ENCODE peak calls at places on chromosomes 12 and 14, in six cellular contexts. Z is fibroblast of lung, X is HCT116, R is hepatocyte, J is left ventricle myocardium inferior, K is cardiac muscle cell. U is an unnamed sample. For H3K4me1, the result is how much of the 10 kb centered on the place peaks cover.

GRCh38 chr12:94801736-94802135 is 151.4 kb upstream of the TMCC3 start:
- DNase-seq in Z (no peak), X (no peak), R (no peak), J (no peak), K (no peak), U (no peak)

GRCh38 chr14:58501214-58501816 is 73.8 kb downstream of the KIAA0586 start:
- DNase-seq in Z (peak), X (peak), R (peak), J (no peak), K (peak), U (no peak)

GRCh38 chr12:32353540-32353939 is 45.8 kb upstream of the FGD4 start:
- DNase-seq in Z (no peak), X (no peak), R (no peak), J (no peak), K (no peak), U (no peak)

GRCh38 chr12:108666326-108666995 is 32.8 kb upstream of the SELPLG start:
- DNase-seq in Z (peak), X (no peak), R (no peak), J (peak), K (no peak), U (no peak)

GRCh38 chr12:66050283-66050576 is 80.3 kb downstream of the LLPH start:
- DNase-seq in Z (no peak), X (no peak), R (no peak), J (no peak), K (no peak), U (no peak)

GRCh38 chr12:114858388-114859146 is 174.6 kb upstream of the TBX3 start:
- DNase-seq in Z (no peak), X (peak), R (peak), J (no peak), K (no peak), U (no peak)

GRCh38 chr12:32102234-32102633 is 4.4 kb upstream of the BICD1 start:
- DNase-seq in Z (no peak), X (no peak), R (no peak), J (no peak), K (no peak), U (no peak)

GRCh38 chr14:91119556-91120311 is 5.9 kb downstream of the DGLUCY start:
- DNase-seq in Z (peak), X (peak), R (no peak), J (no peak), K (no peak), U (no peak)

GRCh38 chr12:4118017-4118510 is 155.5 kb upstream of the CCND2 start:
- DNase-seq in Z (peak), X (no peak), R (peak), J (peak), K (no peak), U (peak)

GRCh38 chr12:76680940-76681339 is 83.0 kb upstream of the ZDHHC17 start:
- DNase-seq in Z (peak), X (no peak), R (no peak), J (no peak), K (no peak), U (no peak)

GRCh38 chr14:39731912-39732311 is 299.7 kb upstream of the FBXO33 start:
- DNase-seq in Z (no peak), X (peak), R (no peak), J (no peak), K (no peak), U (no peak)

GRCh38 chr12:132520421-132521199 is 30.7 kb downstream of the FBRSL1 start:
- DNase-seq in Z (no peak), X (no peak), R (no peak), J (no peak), K (no peak), U (no peak)

GRCh38 chr12:90543393-90543792 is 411.6 kb downstream of the CCER1 start:
- DNase-seq in Z (peak), X (no peak), R (no peak), J (no peak), K (no peak), U (no peak)

GRCh38 chr12:106048016-106048415 is 90.7 kb downstream of the NUAK1 start:
- DNase-seq in Z (no peak), X (no peak), R (no peak), J (no peak), K (no peak), U (no peak)

GRCh38 chr14:36941783-36942521 is 230.5 kb downstream of the SLC25A21 start:
- DNase-seq in Z (peak), X (peak), R (peak), J (peak), K (peak), U (peak)

GRCh38 chr12:25957898-25958253 is 606 bp upstream of the RASSF8 start:
- DNase-seq in Z (peak), X (no peak), R (no peak), J (no peak), K (no peak), U (no peak)

DNA sequence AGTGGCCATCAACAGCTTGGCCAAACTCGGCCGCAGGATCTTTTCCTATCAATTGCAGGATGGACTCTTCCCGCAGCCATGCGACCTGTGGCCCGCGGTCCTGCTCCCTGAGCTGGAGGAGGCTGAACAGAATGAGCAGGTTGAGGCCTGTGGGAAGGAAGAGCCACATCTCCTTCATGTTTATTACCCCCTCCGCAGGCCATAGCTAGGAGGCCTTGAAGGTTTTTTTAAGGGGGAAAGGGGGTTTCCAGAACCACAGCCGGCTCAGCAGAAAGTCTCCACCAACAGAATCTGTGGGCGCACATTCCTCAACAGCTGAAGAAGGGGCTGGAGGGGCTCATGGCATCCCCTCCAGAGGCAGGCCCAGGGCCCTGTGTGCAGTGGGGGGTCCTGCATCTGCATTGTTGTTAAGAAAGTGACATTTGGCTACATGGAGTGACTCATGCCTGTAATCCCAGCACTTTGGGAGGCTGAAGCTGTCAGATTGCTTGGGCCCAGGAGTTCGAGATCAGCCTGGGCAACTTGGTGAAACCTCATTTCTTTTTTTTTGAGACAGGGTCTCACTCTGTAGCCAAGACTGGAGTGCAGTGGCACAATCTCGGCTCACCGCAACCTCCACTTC is 25.2 kb upstream of the PPP1R13B start:
- DNase-seq in Z (no peak), X (no peak), R (no peak), J (no peak), K (no peak), U (no peak)
- H3K27ac ChIP-seq in Z (no peak), X (peak), R (no peak), J (peak), K (no peak), U (no peak)

DNA sequence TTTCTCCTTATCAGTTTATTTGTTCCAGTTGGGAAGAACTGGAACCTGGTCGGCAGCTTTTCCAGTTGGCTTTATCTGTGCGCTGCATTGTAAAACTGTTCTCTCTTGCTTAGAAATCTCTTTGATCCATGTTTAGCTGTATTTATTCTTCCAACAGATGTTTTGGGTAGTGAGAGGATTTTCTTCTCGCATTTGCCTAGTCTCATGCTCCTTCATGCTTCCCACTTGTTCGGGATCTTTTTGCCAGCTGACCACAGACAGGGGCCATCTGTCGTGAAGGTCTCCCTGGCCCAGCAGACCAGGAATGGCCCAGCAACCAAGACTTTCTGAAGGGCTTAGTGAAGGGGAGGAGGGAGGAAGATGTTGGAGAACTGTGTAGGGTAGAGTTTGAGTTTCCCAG is 21.6 kb downstream of the NTF3 start:
- DNase-seq in Z (no peak), X (no peak), R (no peak), J (no peak), K (no peak), U (no peak)
- H3K4me1 ChIP-seq in Z (under half), X (under half), R (under half), J (under half), K (under half), U (under half)

DNA sequence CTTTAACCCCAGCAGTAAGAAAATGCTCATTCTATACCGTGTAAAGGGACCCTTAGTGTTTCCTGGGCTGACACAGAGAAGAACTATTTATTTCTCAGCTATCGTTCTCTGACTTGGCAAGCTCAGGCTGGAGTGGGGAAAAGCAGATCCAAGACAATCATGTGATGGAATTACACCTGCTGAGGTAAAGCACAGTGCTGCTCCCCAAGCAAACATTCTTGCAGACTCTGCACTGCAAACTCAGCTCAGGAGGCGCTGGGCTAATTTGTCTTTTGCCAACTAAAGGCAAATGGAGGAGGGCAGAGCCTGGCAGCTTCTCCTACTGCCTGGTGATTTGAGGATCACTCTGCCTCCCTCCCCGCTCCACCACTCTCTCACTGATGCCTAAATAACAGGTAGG is 57.8 kb upstream of the FUT8 start:
- DNase-seq in Z (no peak), X (no peak), R (peak), J (no peak), K (no peak), U (no peak)
- H3K27ac ChIP-seq in Z (no peak), X (no peak), R (peak), J (no peak), K (no peak), U (no peak)

DNA sequence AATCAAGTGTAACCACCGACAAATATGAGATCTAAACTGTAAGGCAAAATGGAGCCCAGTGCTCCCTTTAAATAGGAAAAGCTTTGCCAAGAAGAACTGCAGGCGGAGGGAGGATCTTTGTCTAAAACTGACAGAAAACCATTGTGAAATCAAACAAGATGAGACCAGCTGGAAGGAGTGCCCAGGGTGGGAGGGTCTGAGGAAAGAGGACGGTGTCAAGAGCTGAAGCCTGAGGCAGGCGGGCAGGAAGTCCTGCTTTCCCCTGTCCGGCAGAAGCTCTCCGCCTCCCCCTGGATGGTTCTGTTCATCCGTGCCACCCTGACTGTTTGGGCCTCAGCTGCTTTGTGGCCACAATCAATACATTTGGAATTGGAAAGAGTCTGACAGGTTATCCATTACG is 37.5 kb downstream of the CDC42BPB start:
- DNase-seq in Z (peak), X (no peak), R (no peak), J (no peak), K (no peak), U (peak)
- H3K4me1 ChIP-seq in Z (under half), X (under half), R (under half), J (half or more), K (under half), U (under half)

GRCh38 chr14:23403908-23404307 is 4.2 kb downstream of the MYH6 start:
- DNase-seq in Z (no peak), X (no peak), R (no peak), J (no peak), K (no peak), U (no peak)
- H3K27ac ChIP-seq in Z (no peak), X (no peak), R (no peak), J (peak), K (peak), U (no peak)

DNA sequence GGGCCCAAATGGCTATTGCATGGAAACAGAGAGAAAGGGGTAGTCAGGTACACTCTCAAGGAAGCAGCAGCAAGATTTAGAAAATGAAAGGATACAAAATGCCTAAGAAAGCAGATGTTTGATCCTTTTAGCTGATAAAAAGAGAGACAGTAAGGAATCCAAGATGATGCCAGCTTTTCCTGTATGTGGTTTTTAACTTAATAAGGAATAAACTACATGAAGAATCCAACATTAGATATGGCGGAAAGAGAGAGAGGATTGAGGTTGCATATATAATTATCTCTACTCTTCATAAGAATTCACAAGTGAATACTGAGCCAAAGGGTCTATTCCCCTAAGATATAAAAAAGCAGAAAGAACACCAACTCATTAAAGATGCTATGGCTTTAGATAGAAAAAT is 11.6 kb downstream of the TMED10 start:
- DNase-seq in Z (no peak), X (no peak), R (no peak), J (no peak), K (no peak), U (no peak)
- H3K4me1 ChIP-seq in Z (under half), X (under half), R (under half), J (half or more), K (under half), U (under half)

GRCh38 chr12:107654866-107655265 is 30.7 kb upstream of the PWP1 start:
- DNase-seq in Z (no peak), X (no peak), R (no peak), J (no peak), K (no peak), U (no peak)
- H3K27ac ChIP-seq in Z (no peak), X (no peak), R (no peak), J (no peak), K (no peak), U (no peak)

GRCh38 chr12:53220857-53221202 is 11.2 kb downstream of the RARG start:
- DNase-seq in Z (peak), X (peak), R (peak), J (peak), K (peak), U (peak)

GRCh38 chr12:53217930-53218307 is 10.9 kb upstream of the ITGB7 start:
- DNase-seq in Z (no peak), X (no peak), R (no peak), J (no peak), K (no peak), U (no peak)

GRCh38 chr12:53219956-53220856 is 11.8 kb downstream of the RARG start:
- DNase-seq in Z (peak), X (peak), R (peak), J (peak), K (peak), U (peak)

GRCh38 chr12:53218551-53219114 is 11.6 kb upstream of the ITGB7 start:
- DNase-seq in Z (peak), X (no peak), R (no peak), J (peak), K (no peak), U (no peak)

DNA sequence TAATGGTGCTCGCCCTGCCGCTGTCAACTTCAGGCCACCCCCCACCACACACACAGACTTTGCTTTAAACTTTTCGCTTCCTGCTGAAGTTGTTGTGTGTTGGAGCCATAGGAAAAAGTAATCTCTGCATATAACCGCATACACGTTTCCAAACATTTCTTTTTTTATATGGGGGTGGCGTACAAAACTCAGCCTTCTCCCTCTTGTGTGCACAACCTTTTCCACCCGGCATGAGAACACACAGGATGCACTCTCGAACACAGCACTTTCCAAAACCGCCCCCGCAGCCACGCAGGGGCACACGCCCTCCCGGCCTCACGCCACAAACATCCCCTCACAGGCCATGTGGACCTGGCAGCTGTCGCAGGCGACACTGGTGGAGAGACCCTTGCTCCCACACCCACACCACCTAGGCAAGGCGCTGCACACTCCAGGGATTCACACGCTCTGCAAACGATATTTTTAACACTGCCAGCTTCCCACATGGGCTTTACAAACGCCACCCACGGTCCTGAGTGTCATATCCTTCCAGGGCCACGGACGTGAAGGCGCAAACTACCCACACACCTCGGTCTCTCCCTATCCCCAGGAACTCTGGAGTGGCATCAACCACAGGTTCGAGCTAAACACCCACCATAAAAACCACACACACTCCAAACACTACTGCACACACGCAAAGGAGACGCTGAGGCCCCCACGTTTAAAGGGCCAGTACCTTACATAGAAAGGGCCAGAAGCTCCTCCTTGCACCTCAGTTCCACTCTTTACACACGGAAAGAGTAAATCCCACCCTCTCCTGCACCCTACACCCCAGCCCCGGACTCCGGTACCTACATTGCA is 12.3 kb upstream of the ITGB7 start:
- DNase-seq in Z (peak), X (no peak), R (peak), J (peak), K (no peak), U (peak)
- H3K4me1 ChIP-seq in Z (under half), X (under half), R (half or more), J (half or more), K (under half), U (under half)